ENCODE peak calls at places on chromosomes 11 and 22, in ten cellular contexts. X is IMR-90; S is stimulated activated CD8-positive, alpha-beta memory T cell treated with anti-CD3 and anti-CD28 coated beads, Interleukin-12 subunit alpha, Interleukin-12 subunit beta, amount 100 ng/mL, for 1 hour; F is fibroblast of the aortic adventitia; Q is activated gamma-delta T cell treated with Interleukin-2 at 50 U/mL for 16 hours; P is activated T-cell treated with anti-CD3 and anti-CD28 coated beads, Interleukin-2, amount 50 U/mL, for 72 hours; D is T-cell; G is left lobe of liver; O is activated naive CD4-positive, alpha-beta T cell treated with anti-CD3 and anti-CD28 coated beads, Interleukin-2, amount 50 U/mL, for 16 hours; I is GM19239. T is an unnamed sample.

GRCh38 chr11:27228232-27228631 is 134.8 kb downstream of the CCDC34 start:
- DNase-seq in I (no peak), S (no peak), X (no peak), O (no peak), P (no peak), F (no peak), G (no peak), Q (no peak), D (no peak), T (no peak)

GRCh38 chr22:36863281-36863680 is 2.5 kb downstream of the NCF4 start:
- DNase-seq in I (no peak), D (no peak), G (no peak), O (no peak), S (no peak), F (no peak), X (no peak), P (no peak), Q (no peak), T (no peak)

GRCh38 chr11:35141538-35141937 is 2.6 kb downstream of the CD44 start:
- DNase-seq in P (peak; percentile 38), F (no peak), S (no peak), X (no peak), I (no peak), D (no peak), G (no peak), Q (peak; percentile 29), O (peak; percentile 31), T (no peak)

GRCh38 chr11:105538531-105538930 is 71.3 kb upstream of the GRIA4 start:
- DNase-seq in P (no peak), D (no peak), G (no peak), F (peak; percentile 45), X (no peak), I (no peak), Q (no peak), S (no peak), O (no peak), T (no peak)

GRCh38 chr22:27667121-27667843 is 134.3 kb downstream of the MN1 start:
- DNase-seq in X (no peak), Q (no peak), F (peak; percentile 58), O (no peak), D (no peak), G (no peak), P (no peak), I (no peak), S (no peak), T (no peak)

GRCh38 chr11:77819411-77819920 is 1.1 kb downstream of the RSF1 start:
- DNase-seq in X (peak; percentile 88), G (peak; percentile 81), O (peak; percentile 86), F (peak; percentile 86), P (peak; percentile 84), Q (peak; percentile 83), I (peak; percentile 51), D (peak; percentile 76), S (peak; percentile 76), T (peak; percentile 96)

GRCh38 chr11:109121173-109121938 is 300.6 kb upstream of the C11orf87 start:
- DNase-seq in D (no peak), Q (no peak), S (no peak), F (no peak), G (no peak), X (no peak), I (no peak), P (no peak), O (no peak), T (no peak)

GRCh38 chr11:35260342-35260985 is 121.5 kb downstream of the CD44 start:
- DNase-seq in O (no peak), X (peak; percentile 96), P (no peak), I (no peak), F (peak; percentile 81), S (no peak), Q (no peak), G (no peak), D (no peak), T (peak; percentile 84)

GRCh38 chr11:34055218-34056000 is 3.9 kb downstream of the CAPRIN1 start:
- DNase-seq in P (no peak), S (no peak), D (no peak), O (no peak), F (no peak), X (no peak), Q (no peak), I (no peak), G (no peak), T (no peak)

GRCh38 chr11:46737699-46738098 is 18.7 kb downstream of the F2 start:
- DNase-seq in I (no peak), P (no peak), D (no peak), F (no peak), X (no peak), G (peak; percentile 26), O (no peak), Q (no peak), S (no peak), T (no peak)

GRCh38 chr11:19978668-19979518 is 181.4 kb downstream of the DBX1 start:
- DNase-seq in I (peak; percentile 9), F (peak; percentile 90), S (no peak), D (no peak), G (no peak), Q (no peak), O (no peak), X (peak; percentile 90), P (peak; percentile 54), T (peak; percentile 93)

GRCh38 chr11:132872223-132872622 is 660.1 kb downstream of the OPCML start:
- DNase-seq in I (no peak), P (no peak), X (no peak), G (no peak), O (no peak), Q (no peak), F (no peak), S (no peak), D (no peak), T (no peak)

GRCh38 chr22:44537016-44537936 is 39.2 kb upstream of the RTL6 start:
- DNase-seq in D (no peak), O (no peak), G (no peak), F (no peak), Q (no peak), I (no peak), X (no peak), P (no peak), S (no peak), T (no peak)

GRCh38 chr11:2210366-2211112 is 38.9 kb upstream of the TH start:
- DNase-seq in S (no peak), X (no peak), D (no peak), G (peak; percentile 41), Q (no peak), F (no peak), P (no peak), I (no peak), O (no peak), T (no peak)

GRCh38 chr11:67649634-67650540 is 643 bp downstream of the ACY3 start:
- DNase-seq in D (no peak), S (no peak), Q (no peak), G (no peak), X (no peak), P (no peak), O (no peak), F (no peak), I (no peak), T (no peak)

GRCh38 chr11:80593981-80594380 is 1153.2 kb upstream of the TENM4 start:
- DNase-seq in F (peak; percentile 83), O (no peak), P (no peak), G (no peak), X (peak; percentile 44), D (no peak), Q (no peak), S (no peak), I (no peak), T (peak; percentile 64)

GRCh38 chr11:121478226-121478894 is 25.6 kb upstream of the SORL1-AS1 start:
- DNase-seq in P (no peak), G (no peak), F (no peak), S (no peak), X (no peak), O (no peak), Q (no peak), I (no peak), D (no peak), T (no peak)

T was measured in choroid plexus epithelial cell.